ENCODE peak calls at places on chromosomes 2 and 18, in four cellular contexts. One of them, this sample, is unnamed.

GRCh38 chr18:34965108-34965507 is 76.1 kb upstream of the MAPRE2 start:
- DNase-seq in HepG2: no peak
- DNase-seq in GM12878: no peak
- DNase-seq in K562: no peak
- DNase-seq in this sample: peak

GRCh38 chr2:133843091-133843490 is 274.8 kb upstream of the NCKAP5 start:
- DNase-seq in HepG2: no peak
- DNase-seq in GM12878: no peak
- DNase-seq in K562: no peak
- DNase-seq in this sample: no peak

GRCh38 chr2:47198985-47199451 is 43.9 kb upstream of the STPG4 start:
- DNase-seq in HepG2: no peak
- DNase-seq in GM12878: no peak
- DNase-seq in K562: peak
- DNase-seq in this sample: no peak

GRCh38 chr2:98823196-98824166 is 92.5 kb upstream of the MGAT4A start:
- DNase-seq in HepG2: no peak
- DNase-seq in GM12878: no peak
- DNase-seq in K562: no peak
- DNase-seq in this sample: peak

GRCh38 chr2:104438481-104438880 is 415.4 kb upstream of the POU3F3 start:
- DNase-seq in HepG2: no peak
- DNase-seq in GM12878: no peak
- DNase-seq in K562: no peak
- DNase-seq in this sample: no peak

GRCh38 chr2:102839668-102840388 is 78.0 kb downstream of the TMEM182 start:
- DNase-seq in HepG2: peak
- DNase-seq in GM12878: peak
- DNase-seq in K562: peak
- DNase-seq in this sample: peak

GRCh38 chr18:5451130-5451529 is 92.7 kb downstream of the EPB41L3 start:
- DNase-seq in HepG2: no peak
- DNase-seq in GM12878: no peak
- DNase-seq in K562: no peak
- DNase-seq in this sample: no peak

GRCh38 chr2:162890690-162891311 is 52.2 kb upstream of the KCNH7 start:
- DNase-seq in HepG2: peak
- DNase-seq in GM12878: peak
- DNase-seq in K562: peak
- DNase-seq in this sample: peak

GRCh38 chr18:9449580-9449979 is 25.7 kb upstream of the RALBP1 start:
- DNase-seq in HepG2: no peak
- DNase-seq in GM12878: no peak
- DNase-seq in K562: no peak
- DNase-seq in this sample: no peak

GRCh38 chr2:396903-397302 is 109.0 kb upstream of the ALKAL2 start:
- DNase-seq in HepG2: no peak
- DNase-seq in GM12878: no peak
- DNase-seq in K562: no peak
- DNase-seq in this sample: no peak

GRCh38 chr18:55381277-55381676 is 206.7 kb downstream of the TCF4 start:
- DNase-seq in HepG2: no peak
- DNase-seq in GM12878: no peak
- DNase-seq in K562: no peak
- DNase-seq in this sample: no peak

GRCh38 chr18:44548291-44549221 is 132.1 kb upstream of the SETBP1 start:
- DNase-seq in HepG2: no peak
- DNase-seq in GM12878: no peak
- DNase-seq in K562: no peak
- DNase-seq in this sample: no peak

GRCh38 chr2:71863338-71863737 is 284.3 kb downstream of the CYP26B1 start:
- DNase-seq in HepG2: no peak
- DNase-seq in GM12878: no peak
- DNase-seq in K562: no peak
- DNase-seq in this sample: no peak

GRCh38 chr2:129735576-129735975 is 243.9 kb upstream of the RAB6C start:
- DNase-seq in HepG2: no peak
- DNase-seq in GM12878: no peak
- DNase-seq in K562: no peak
- DNase-seq in this sample: no peak

GRCh38 chr2:139721454-139721995 is 941.3 kb upstream of the NXPH2 start:
- DNase-seq in HepG2: no peak
- DNase-seq in GM12878: no peak
- DNase-seq in K562: no peak
- DNase-seq in this sample: no peak
- TF ChIP-seq FOXM1 in HepG2: no peak
- TF ChIP-seq FOXM1 in GM12878: no peak
- TF ChIP-seq FOXM1 in K562: no peak
- TF ChIP-seq FOXM1 in this sample: no peak

GRCh38 chr2:16650287-16651249 is 15.1 kb downstream of the CYRIA start:
- DNase-seq in HepG2: no peak
- DNase-seq in GM12878: no peak
- DNase-seq in K562: no peak
- DNase-seq in this sample: no peak
- TF ChIP-seq ZBTB33 in HepG2: no peak
- TF ChIP-seq ZBTB33 in GM12878: no peak
- TF ChIP-seq ZBTB33 in K562: no peak
- TF ChIP-seq ZBTB33 in this sample: no peak

DNA sequence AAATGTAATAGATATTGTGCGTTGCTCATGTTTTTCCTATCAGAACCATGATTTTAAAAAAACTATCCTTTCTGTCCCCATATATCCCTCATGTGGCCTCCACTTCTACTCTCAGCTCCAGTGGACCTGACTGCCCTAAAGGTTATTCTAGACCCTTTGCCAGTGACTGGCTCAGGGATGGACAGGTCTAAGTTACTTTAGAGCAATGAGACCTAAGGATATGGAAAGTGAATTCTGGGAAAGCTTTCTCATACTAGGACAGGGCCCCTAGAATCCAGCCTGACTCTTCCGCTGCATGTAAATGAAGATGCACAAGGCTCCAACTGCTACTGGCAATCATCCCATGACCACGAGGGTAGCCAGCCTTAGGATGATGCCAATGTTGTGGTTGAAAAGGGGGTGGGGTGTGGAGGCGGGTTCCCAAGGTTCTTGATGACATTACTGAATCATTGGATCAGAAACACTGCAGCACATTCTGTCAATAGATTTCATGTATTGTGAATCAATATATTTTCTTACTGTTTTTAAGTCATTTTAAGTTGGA is 21.3 kb downstream of the C2orf69 start:
- DNase-seq in HepG2: no peak
- DNase-seq in GM12878: no peak
- DNase-seq in K562: no peak
- DNase-seq in this sample: no peak
- TF ChIP-seq FOXM1 in HepG2: no peak
- TF ChIP-seq FOXM1 in GM12878: no peak
- TF ChIP-seq FOXM1 in K562: no peak
- TF ChIP-seq FOXM1 in this sample: no peak

GRCh38 chr2:240704651-240705050 is 13.0 kb downstream of the AQP12A start:
- DNase-seq in HepG2: no peak
- DNase-seq in GM12878: no peak
- DNase-seq in K562: no peak
- DNase-seq in this sample: no peak
- TF ChIP-seq ZBTB33 in HepG2: no peak
- TF ChIP-seq ZBTB33 in GM12878: no peak
- TF ChIP-seq ZBTB33 in K562: no peak
- TF ChIP-seq ZBTB33 in this sample: no peak

GRCh38 chr2:111030271-111030891 is 90.3 kb upstream of the BCL2L11 start:
- DNase-seq in HepG2: no peak
- DNase-seq in GM12878: no peak
- DNase-seq in K562: no peak
- DNase-seq in this sample: no peak
- TF ChIP-seq FOXM1 in HepG2: no peak
- TF ChIP-seq FOXM1 in GM12878: no peak
- TF ChIP-seq FOXM1 in K562: no peak
- TF ChIP-seq FOXM1 in this sample: no peak

GRCh38 chr18:58223717-58224424 is 179.8 kb downstream of the NEDD4L start:
- DNase-seq in HepG2: peak
- DNase-seq in GM12878: no peak
- DNase-seq in K562: peak
- DNase-seq in this sample: peak

GRCh38 chr18:58224425-58224750 is 180.4 kb downstream of the NEDD4L start:
- DNase-seq in HepG2: no peak
- DNase-seq in GM12878: no peak
- DNase-seq in K562: no peak
- DNase-seq in this sample: no peak

GRCh38 chr18:58227361-58227930 is 183.4 kb downstream of the NEDD4L start:
- DNase-seq in HepG2: no peak
- DNase-seq in GM12878: no peak
- DNase-seq in K562: no peak
- DNase-seq in this sample: no peak

GRCh38 chr18:58226476-58226875 is 182.4 kb downstream of the NEDD4L start:
- DNase-seq in HepG2: no peak
- DNase-seq in GM12878: no peak
- DNase-seq in K562: no peak
- DNase-seq in this sample: no peak

GRCh38 chr18:58225101-58225500 is 181.1 kb downstream of the NEDD4L start:
- DNase-seq in HepG2: no peak
- DNase-seq in GM12878: peak
- DNase-seq in K562: no peak
- DNase-seq in this sample: no peak
- TF ChIP-seq ZBTB33 in HepG2: no peak
- TF ChIP-seq ZBTB33 in GM12878: no peak
- TF ChIP-seq ZBTB33 in K562: no peak
- TF ChIP-seq ZBTB33 in this sample: no peak

GRCh38 chr2:144517825-144518699 is 1.9 kb downstream of the ZEB2 start:
- DNase-seq in HepG2: no peak
- DNase-seq in GM12878: no peak
- DNase-seq in K562: no peak
- DNase-seq in this sample: no peak
- TF ChIP-seq FOXM1 in HepG2: no peak
- TF ChIP-seq FOXM1 in GM12878: no peak
- TF ChIP-seq FOXM1 in K562: no peak
- TF ChIP-seq FOXM1 in this sample: no peak

DNA sequence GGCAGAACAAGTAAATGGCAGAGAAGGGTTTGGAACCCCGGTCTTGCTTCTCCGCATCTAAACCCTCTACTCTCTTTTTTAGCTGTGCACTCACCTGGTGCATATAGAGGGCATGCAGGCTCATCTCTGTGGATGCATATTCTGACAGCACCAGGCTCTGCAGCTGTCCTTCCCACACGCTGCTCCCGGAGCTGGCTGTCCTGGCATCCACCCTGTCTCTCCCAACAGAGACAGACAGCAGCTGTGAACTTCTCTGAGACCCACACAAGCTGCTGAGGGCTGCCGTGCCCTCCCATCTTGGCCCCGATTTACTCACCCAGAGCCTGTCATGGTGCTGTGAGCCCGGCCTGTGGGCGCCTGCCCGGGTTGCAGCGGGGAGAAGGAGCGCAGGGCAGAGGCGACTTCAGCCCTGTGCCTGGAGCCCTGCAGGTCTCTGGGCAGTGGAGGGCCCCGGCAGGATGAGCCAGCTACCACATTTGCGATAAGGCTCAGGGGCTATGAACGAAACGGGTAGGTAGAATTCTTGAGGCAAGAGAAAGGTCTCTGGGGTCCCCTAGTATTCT is 3.3 kb upstream of the ABCB6 start:
- DNase-seq in HepG2: no peak
- DNase-seq in GM12878: no peak
- DNase-seq in K562: no peak
- DNase-seq in this sample: no peak
- TF ChIP-seq ZBTB33 in HepG2: no peak
- TF ChIP-seq ZBTB33 in GM12878: no peak
- TF ChIP-seq ZBTB33 in K562: no peak
- TF ChIP-seq ZBTB33 in this sample: no peak

GRCh38 chr2:181857471-181857870 is 34.1 kb upstream of the ITPRID2 start:
- DNase-seq in HepG2: no peak
- DNase-seq in GM12878: no peak
- DNase-seq in K562: no peak
- DNase-seq in this sample: no peak

GRCh38 chr2:181861379-181861778 is 30.2 kb upstream of the ITPRID2 start:
- DNase-seq in HepG2: no peak
- DNase-seq in GM12878: no peak
- DNase-seq in K562: no peak
- DNase-seq in this sample: no peak

GRCh38 chr2:181862583-181863281 is 28.8 kb upstream of the ITPRID2 start:
- DNase-seq in HepG2: no peak
- DNase-seq in GM12878: no peak
- DNase-seq in K562: no peak
- DNase-seq in this sample: no peak

GRCh38 chr2:181859123-181859522 is 32.4 kb upstream of the ITPRID2 start:
- DNase-seq in HepG2: no peak
- DNase-seq in GM12878: no peak
- DNase-seq in K562: no peak
- DNase-seq in this sample: no peak

GRCh38 chr2:181858600-181858999 is 32.9 kb upstream of the ITPRID2 start:
- DNase-seq in HepG2: no peak
- DNase-seq in GM12878: no peak
- DNase-seq in K562: no peak
- DNase-seq in this sample: no peak
- TF ChIP-seq FOXM1 in HepG2: no peak
- TF ChIP-seq FOXM1 in GM12878: no peak
- TF ChIP-seq FOXM1 in K562: no peak
- TF ChIP-seq FOXM1 in this sample: no peak